ENCODE peak calls at places on chromosomes 7 and 10, in seven cellular contexts. C is retina; X is GM10248; J is pulmonary artery endothelial cell; N is natural killer cell treated with Interleukin-12 subunit alpha and Interleukin-12 subunit beta and Interleukin-15 and Interleukin-18, amount 100 ng/mL, for 72 hours; V is stomach; R is transverse colon. W is an unnamed sample.

GRCh38 chr10:93856349-93857140 is 37.2 kb upstream of the SLC35G1 start:
- DNase-seq in X (no peak), V (no peak), C (no peak), R (no peak), J (no peak), N (no peak), W (no peak)

GRCh38 chr10:58412502-58412961 is 27.3 kb downstream of the TFAM start:
- DNase-seq in C (no peak), J (no peak), R (no peak), V (no peak), N (no peak), X (no peak), W (no peak)

GRCh38 chr7:140501941-140502340 is 22.6 kb upstream of the MKRN1 start:
- DNase-seq in V (peak; percentile 70), J (no peak), C (no peak), N (no peak), R (peak; percentile 59), X (no peak), W (no peak)

GRCh38 chr7:111090834-111091233 is at the start of gene LRRN3:
- DNase-seq in C (peak; percentile 78), J (no peak), R (no peak), V (no peak), N (no peak), X (no peak), W (peak; percentile 53)

GRCh38 chr7:150732786-150733733 is 4.2 kb upstream of the GIMAP5 start:
- DNase-seq in R (no peak), J (no peak), X (no peak), N (no peak), V (no peak), C (no peak), W (no peak)

GRCh38 chr10:130160775-130161174 is 24.6 kb downstream of the GLRX3 start:
- DNase-seq in J (no peak), V (no peak), C (no peak), R (no peak), X (no peak), N (no peak), W (no peak)

GRCh38 chr7:118080947-118081346 is 103.0 kb upstream of the LSM8 start:
- DNase-seq in J (no peak), X (peak; percentile 24), N (no peak), R (no peak), V (no peak), C (no peak), W (no peak)

GRCh38 chr7:139821349-139822115 is 7.5 kb upstream of the TBXAS1 start:
- DNase-seq in X (no peak), R (no peak), V (no peak), C (no peak), J (no peak), N (peak; percentile 71), W (no peak)

GRCh38 chr10:111004016-111004415 is 72.8 kb upstream of the ADRA2A start:
- DNase-seq in R (no peak), X (no peak), C (no peak), J (no peak), V (no peak), N (no peak), W (no peak)

GRCh38 chr10:95273393-95274312 is 17.1 kb downstream of the PDLIM1 start:
- DNase-seq in V (no peak), R (peak; percentile 66), J (peak; percentile 78), C (no peak), N (no peak), X (no peak), W (peak; percentile 80)

GRCh38 chr7:87001214-87001613 is 58.2 kb downstream of the ELAPOR2 start:
- DNase-seq in N (no peak), R (no peak), V (no peak), X (no peak), J (no peak), C (no peak), W (no peak)

GRCh38 chr10:80155696-80156215 is 23.2 kb downstream of the PLAC9 start:
- DNase-seq in R (no peak), C (no peak), N (no peak), J (no peak), X (no peak), V (no peak), W (no peak)

GRCh38 chr10:96448021-96448457 is 65.7 kb downstream of the TLL2 start:
- DNase-seq in V (no peak), C (peak; percentile 21), X (peak; percentile 58), J (no peak), R (peak; percentile 14), N (no peak), W (peak; percentile 49)

GRCh38 chr10:73439605-73440298 is 6.4 kb upstream of the MSS51 start:
- DNase-seq in X (no peak), J (no peak), R (no peak), C (no peak), V (no peak), N (no peak), W (no peak)

GRCh38 chr10:132223611-132224342 is 37.0 kb downstream of the DPYSL4 start:
- DNase-seq in J (no peak), X (no peak), R (no peak), N (no peak), C (no peak), V (no peak), W (no peak)

GRCh38 chr10:119931873-119932272 is 39.3 kb downstream of the SEC23IP start:
- DNase-seq in N (no peak), V (no peak), R (no peak), J (no peak), X (no peak), C (no peak), W (no peak)

GRCh38 chr7:141402277-141402996 is 148.8 kb upstream of the AGK start:
- DNase-seq in J (no peak), R (no peak), X (no peak), N (no peak), C (no peak), V (no peak), W (no peak)

GRCh38 chr7:131940621-131941020 is 384.2 kb upstream of the PODXL start:
- DNase-seq in N (no peak), V (no peak), X (no peak), J (no peak), C (no peak), R (no peak), W (no peak)

GRCh38 chr10:18312385-18313145 is 172.3 kb downstream of the CACNB2 start:
- DNase-seq in C (peak; percentile 38), V (no peak), X (peak; percentile 41), R (no peak), J (no peak), N (no peak), W (no peak)

GRCh38 chr7:15508258-15508657 is 53.6 kb downstream of the AGMO start:
- DNase-seq in N (no peak), V (no peak), J (peak; percentile 57), R (no peak), C (no peak), X (no peak), W (no peak)

GRCh38 chr10:1661416-1661815 is 75.9 kb downstream of the ADARB2 start:
- DNase-seq in R (no peak), X (no peak), V (no peak), J (no peak), N (no peak), C (no peak), W (peak; percentile 30)

GRCh38 chr10:6151087-6151977 is 51.4 kb upstream of the PFKFB3 start:
- DNase-seq in R (peak; percentile 57), N (peak; percentile 79), J (peak; percentile 54), X (peak; percentile 78), C (peak; percentile 71), V (peak; percentile 54), W (peak; percentile 84)

GRCh38 chr10:53223846-53224245 is 451.3 kb upstream of the MBL2 start:
- DNase-seq in X (no peak), N (no peak), V (no peak), C (peak; percentile 53), J (no peak), R (no peak), W (no peak)

GRCh38 chr7:151611041-151611440 is 91.3 kb upstream of the RHEB start:
- DNase-seq in V (no peak), R (no peak), X (no peak), J (no peak), N (no peak), C (no peak), W (no peak)

GRCh38 chr10:103931603-103932002 is 13.6 kb upstream of the STN1 start:
- DNase-seq in R (no peak), J (no peak), X (no peak), N (no peak), C (no peak), V (no peak), W (no peak)

GRCh38 chr10:94500063-94500462 is 45.5 kb upstream of the HELLS start:
- DNase-seq in J (no peak), C (no peak), V (no peak), N (no peak), R (no peak), X (no peak), W (no peak)

GRCh38 chr7:70006411-70006920 is 408.2 kb downstream of the AUTS2 start:
- DNase-seq in V (no peak), R (no peak), J (no peak), C (peak; percentile 89), X (no peak), N (no peak), W (no peak)

GRCh38 chr7:27808626-27809025 is 68.7 kb downstream of the TAX1BP1 start:
- DNase-seq in X (no peak), R (no peak), J (no peak), C (no peak), V (no peak), N (no peak), W (no peak)

GRCh38 chr7:101536232-101536631 is 92.9 kb downstream of the MYL10 start:
- DNase-seq in V (peak; percentile 40), N (no peak), R (no peak), X (no peak), J (no peak), C (no peak), W (no peak)

GRCh38 chr7:55052081-55052480 is 33.3 kb downstream of the EGFR start:
- DNase-seq in C (no peak), N (no peak), X (no peak), R (no peak), V (no peak), J (no peak), W (no peak)

GRCh38 chr7:6615853-6616555 is 594 bp downstream of the ZNF853 start:
- DNase-seq in X (no peak), R (no peak), J (no peak), C (peak; percentile 57), V (no peak), N (no peak), W (no peak)

GRCh38 chr10:99124376-99124775 is 111.3 kb downstream of the HPSE2 start:
- DNase-seq in J (no peak), N (no peak), X (no peak), R (no peak), C (no peak), V (no peak), W (no peak)

GRCh38 chr7:109950821-109951601 is 1139.9 kb upstream of the LRRN3 start:
- DNase-seq in C (no peak), R (no peak), N (no peak), X (no peak), V (no peak), J (no peak), W (no peak)

GRCh38 chr7:6026011-6026819 is 5.0 kb upstream of the ANKRD61 start:
- DNase-seq in C (no peak), X (peak; percentile 70), J (no peak), R (peak; percentile 89), N (peak; percentile 81), V (peak; percentile 67), W (peak; percentile 89)

GRCh38 chr7:55520426-55521140 is 51.7 kb downstream of the VOPP1 start:
- DNase-seq in R (no peak), C (no peak), J (no peak), V (no peak), X (no peak), N (no peak), W (peak; percentile 15)

GRCh38 chr10:59878289-59878688 is 28.1 kb downstream of the CCDC6 start:
- DNase-seq in J (no peak), X (no peak), N (no peak), C (no peak), R (no peak), V (no peak), W (no peak)

W was measured in Peyer's patch.